ENCODE peak calls at places on chromosomes 12 and 14, in ten cellular contexts. One of them, this sample, is unnamed.

GRCh38 chr14:28742171-28742846 is 24.3 kb upstream of the FOXG1 start:
- DNase-seq in pancreas: no peak
- DNase-seq in NCI-H2029: no peak
- DNase-seq in GM13977: no peak
- DNase-seq in activated naive CD8-positive, alpha-beta T cell treated with anti-CD3 and anti-CD28 coated beads, Interleukin-2, amount 50 U/mL, for 24 hours: no peak
- DNase-seq in T-cell: no peak
- DNase-seq in T-helper 9 cell: no peak
- DNase-seq in NCI-H1417: no peak
- DNase-seq in nephron progenitor cell: no peak
- DNase-seq in activated CD8-positive, alpha-beta memory T cell treated with anti-CD3 and anti-CD28 coated beads, Interleukin-2, amount 50 U/mL, for 4 hours: no peak
- DNase-seq in this sample: no peak

GRCh38 chr14:32259368-32260013 is 56.4 kb upstream of the RNU6-8 start:
- DNase-seq in activated CD8-positive, alpha-beta memory T cell treated with anti-CD3 and anti-CD28 coated beads, Interleukin-2, amount 50 U/mL, for 4 hours: no peak
- DNase-seq in activated naive CD8-positive, alpha-beta T cell treated with anti-CD3 and anti-CD28 coated beads, Interleukin-2, amount 50 U/mL, for 24 hours: no peak
- DNase-seq in GM13977: peak; percentile 33
- DNase-seq in T-cell: no peak
- DNase-seq in pancreas: no peak
- DNase-seq in T-helper 9 cell: no peak
- DNase-seq in nephron progenitor cell: no peak
- DNase-seq in NCI-H1417: peak; percentile 52
- DNase-seq in NCI-H2029: peak; percentile 77
- DNase-seq in this sample: no peak

GRCh38 chr14:68672609-68673285 is 120.1 kb downstream of the ZFP36L1 start:
- DNase-seq in GM13977: no peak
- DNase-seq in NCI-H1417: no peak
- DNase-seq in activated naive CD8-positive, alpha-beta T cell treated with anti-CD3 and anti-CD28 coated beads, Interleukin-2, amount 50 U/mL, for 24 hours: no peak
- DNase-seq in T-helper 9 cell: no peak
- DNase-seq in T-cell: no peak
- DNase-seq in activated CD8-positive, alpha-beta memory T cell treated with anti-CD3 and anti-CD28 coated beads, Interleukin-2, amount 50 U/mL, for 4 hours: no peak
- DNase-seq in NCI-H2029: no peak
- DNase-seq in pancreas: no peak
- DNase-seq in nephron progenitor cell: no peak
- DNase-seq in this sample: no peak

GRCh38 chr12:237026-237815 is 23.3 kb upstream of the SLC6A12 start:
- DNase-seq in activated naive CD8-positive, alpha-beta T cell treated with anti-CD3 and anti-CD28 coated beads, Interleukin-2, amount 50 U/mL, for 24 hours: no peak
- DNase-seq in nephron progenitor cell: no peak
- DNase-seq in NCI-H2029: no peak
- DNase-seq in activated CD8-positive, alpha-beta memory T cell treated with anti-CD3 and anti-CD28 coated beads, Interleukin-2, amount 50 U/mL, for 4 hours: no peak
- DNase-seq in T-cell: no peak
- DNase-seq in pancreas: no peak
- DNase-seq in GM13977: no peak
- DNase-seq in T-helper 9 cell: no peak
- DNase-seq in NCI-H1417: no peak
- DNase-seq in this sample: no peak

GRCh38 chr14:105379946-105380345 is 18.4 kb upstream of the TEX22 start:
- DNase-seq in activated CD8-positive, alpha-beta memory T cell treated with anti-CD3 and anti-CD28 coated beads, Interleukin-2, amount 50 U/mL, for 4 hours: no peak
- DNase-seq in T-cell: no peak
- DNase-seq in pancreas: no peak
- DNase-seq in nephron progenitor cell: no peak
- DNase-seq in T-helper 9 cell: no peak
- DNase-seq in NCI-H1417: no peak
- DNase-seq in NCI-H2029: no peak
- DNase-seq in GM13977: no peak
- DNase-seq in activated naive CD8-positive, alpha-beta T cell treated with anti-CD3 and anti-CD28 coated beads, Interleukin-2, amount 50 U/mL, for 24 hours: no peak
- DNase-seq in this sample: no peak

GRCh38 chr14:76996563-76997146 is 31.9 kb downstream of the IRF2BPL start:
- DNase-seq in NCI-H1417: no peak
- DNase-seq in NCI-H2029: no peak
- DNase-seq in T-cell: no peak
- DNase-seq in activated naive CD8-positive, alpha-beta T cell treated with anti-CD3 and anti-CD28 coated beads, Interleukin-2, amount 50 U/mL, for 24 hours: no peak
- DNase-seq in GM13977: no peak
- DNase-seq in activated CD8-positive, alpha-beta memory T cell treated with anti-CD3 and anti-CD28 coated beads, Interleukin-2, amount 50 U/mL, for 4 hours: no peak
- DNase-seq in pancreas: no peak
- DNase-seq in nephron progenitor cell: no peak
- DNase-seq in T-helper 9 cell: no peak
- DNase-seq in this sample: no peak

GRCh38 chr14:91315844-91316267 is 71.4 kb upstream of the GPR68 start:
- DNase-seq in activated naive CD8-positive, alpha-beta T cell treated with anti-CD3 and anti-CD28 coated beads, Interleukin-2, amount 50 U/mL, for 24 hours: peak; percentile 88
- DNase-seq in nephron progenitor cell: no peak
- DNase-seq in pancreas: no peak
- DNase-seq in GM13977: peak; percentile 91
- DNase-seq in T-cell: peak; percentile 82
- DNase-seq in NCI-H1417: no peak
- DNase-seq in activated CD8-positive, alpha-beta memory T cell treated with anti-CD3 and anti-CD28 coated beads, Interleukin-2, amount 50 U/mL, for 4 hours: peak; percentile 75
- DNase-seq in NCI-H2029: no peak
- DNase-seq in T-helper 9 cell: peak; percentile 74
- DNase-seq in this sample: peak; percentile 84

GRCh38 chr12:121990692-121991603 is 30.7 kb upstream of the BCL7A start:
- DNase-seq in GM13977: peak; percentile 82
- DNase-seq in pancreas: no peak
- DNase-seq in nephron progenitor cell: no peak
- DNase-seq in T-helper 9 cell: no peak
- DNase-seq in activated CD8-positive, alpha-beta memory T cell treated with anti-CD3 and anti-CD28 coated beads, Interleukin-2, amount 50 U/mL, for 4 hours: no peak
- DNase-seq in NCI-H2029: no peak
- DNase-seq in T-cell: no peak
- DNase-seq in activated naive CD8-positive, alpha-beta T cell treated with anti-CD3 and anti-CD28 coated beads, Interleukin-2, amount 50 U/mL, for 24 hours: no peak
- DNase-seq in NCI-H1417: peak; percentile 21
- DNase-seq in this sample: peak; percentile 50

GRCh38 chr12:131380220-131380957 is 330.5 kb upstream of the SFSWAP start:
- DNase-seq in NCI-H1417: no peak
- DNase-seq in activated naive CD8-positive, alpha-beta T cell treated with anti-CD3 and anti-CD28 coated beads, Interleukin-2, amount 50 U/mL, for 24 hours: no peak
- DNase-seq in T-helper 9 cell: no peak
- DNase-seq in nephron progenitor cell: no peak
- DNase-seq in activated CD8-positive, alpha-beta memory T cell treated with anti-CD3 and anti-CD28 coated beads, Interleukin-2, amount 50 U/mL, for 4 hours: no peak
- DNase-seq in pancreas: no peak
- DNase-seq in GM13977: no peak
- DNase-seq in T-cell: no peak
- DNase-seq in NCI-H2029: no peak
- DNase-seq in this sample: no peak

GRCh38 chr12:132222096-132222807 is 78.0 kb downstream of the NOC4L start:
- DNase-seq in T-helper 9 cell: peak; percentile 18
- DNase-seq in NCI-H1417: peak; percentile 67
- DNase-seq in activated naive CD8-positive, alpha-beta T cell treated with anti-CD3 and anti-CD28 coated beads, Interleukin-2, amount 50 U/mL, for 24 hours: no peak
- DNase-seq in pancreas: no peak
- DNase-seq in T-cell: peak; percentile 58
- DNase-seq in GM13977: no peak
- DNase-seq in activated CD8-positive, alpha-beta memory T cell treated with anti-CD3 and anti-CD28 coated beads, Interleukin-2, amount 50 U/mL, for 4 hours: peak; percentile 36
- DNase-seq in NCI-H2029: peak; percentile 51
- DNase-seq in nephron progenitor cell: peak; percentile 54
- DNase-seq in this sample: peak; percentile 64

GRCh38 chr12:570949-571794 is 92.1 kb downstream of the NINJ2 start:
- DNase-seq in NCI-H1417: no peak
- DNase-seq in T-cell: no peak
- DNase-seq in T-helper 9 cell: no peak
- DNase-seq in pancreas: no peak
- DNase-seq in nephron progenitor cell: peak; percentile 32
- DNase-seq in activated CD8-positive, alpha-beta memory T cell treated with anti-CD3 and anti-CD28 coated beads, Interleukin-2, amount 50 U/mL, for 4 hours: no peak
- DNase-seq in NCI-H2029: peak; percentile 66
- DNase-seq in GM13977: no peak
- DNase-seq in activated naive CD8-positive, alpha-beta T cell treated with anti-CD3 and anti-CD28 coated beads, Interleukin-2, amount 50 U/mL, for 24 hours: no peak
- DNase-seq in this sample: no peak

GRCh38 chr12:22409071-22409951 is 74.8 kb upstream of the ST8SIA1 start:
- DNase-seq in pancreas: no peak
- DNase-seq in NCI-H2029: no peak
- DNase-seq in nephron progenitor cell: no peak
- DNase-seq in T-helper 9 cell: peak; percentile 25
- DNase-seq in NCI-H1417: no peak
- DNase-seq in T-cell: peak; percentile 40
- DNase-seq in activated CD8-positive, alpha-beta memory T cell treated with anti-CD3 and anti-CD28 coated beads, Interleukin-2, amount 50 U/mL, for 4 hours: peak; percentile 20
- DNase-seq in activated naive CD8-positive, alpha-beta T cell treated with anti-CD3 and anti-CD28 coated beads, Interleukin-2, amount 50 U/mL, for 24 hours: peak; percentile 13
- DNase-seq in GM13977: peak; percentile 64
- DNase-seq in this sample: no peak

GRCh38 chr12:48936379-48936979 is 11.2 kb upstream of the FKBP11 start:
- DNase-seq in NCI-H2029: no peak
- DNase-seq in pancreas: peak; percentile 47
- DNase-seq in activated naive CD8-positive, alpha-beta T cell treated with anti-CD3 and anti-CD28 coated beads, Interleukin-2, amount 50 U/mL, for 24 hours: peak; percentile 87
- DNase-seq in T-helper 9 cell: peak; percentile 91
- DNase-seq in T-cell: peak; percentile 87
- DNase-seq in activated CD8-positive, alpha-beta memory T cell treated with anti-CD3 and anti-CD28 coated beads, Interleukin-2, amount 50 U/mL, for 4 hours: peak; percentile 90
- DNase-seq in nephron progenitor cell: peak; percentile 91
- DNase-seq in NCI-H1417: peak; percentile 76
- DNase-seq in GM13977: peak; percentile 82
- DNase-seq in this sample: peak; percentile 87

GRCh38 chr14:38409081-38409705 is 153.3 kb upstream of the CLEC14A start:
- DNase-seq in activated CD8-positive, alpha-beta memory T cell treated with anti-CD3 and anti-CD28 coated beads, Interleukin-2, amount 50 U/mL, for 4 hours: no peak
- DNase-seq in NCI-H1417: peak; percentile 30
- DNase-seq in activated naive CD8-positive, alpha-beta T cell treated with anti-CD3 and anti-CD28 coated beads, Interleukin-2, amount 50 U/mL, for 24 hours: no peak
- DNase-seq in T-cell: no peak
- DNase-seq in GM13977: no peak
- DNase-seq in nephron progenitor cell: no peak
- DNase-seq in T-helper 9 cell: no peak
- DNase-seq in pancreas: no peak
- DNase-seq in NCI-H2029: no peak
- DNase-seq in this sample: no peak

GRCh38 chr12:32561931-32562341 is 117.2 kb upstream of the DNM1L start:
- DNase-seq in activated naive CD8-positive, alpha-beta T cell treated with anti-CD3 and anti-CD28 coated beads, Interleukin-2, amount 50 U/mL, for 24 hours: no peak
- DNase-seq in T-cell: no peak
- DNase-seq in NCI-H1417: no peak
- DNase-seq in GM13977: no peak
- DNase-seq in T-helper 9 cell: no peak
- DNase-seq in nephron progenitor cell: no peak
- DNase-seq in activated CD8-positive, alpha-beta memory T cell treated with anti-CD3 and anti-CD28 coated beads, Interleukin-2, amount 50 U/mL, for 4 hours: no peak
- DNase-seq in pancreas: no peak
- DNase-seq in NCI-H2029: no peak
- DNase-seq in this sample: no peak

This sample was measured in germinal center.